ENCODE peak calls at places on chromosome 1, in five cellular contexts. U is heart right ventricle, B is endodermal cell, K is right atrium auricular region, H is breast epithelium. Y is an unnamed sample.

GRCh38 chr1:113442130-113442529 is 51.8 kb downstream of the MAGI3 start:
- DNase-seq in U (no peak), B (no peak), K (no peak), H (no peak), Y (no peak)

GRCh38 chr1:221829327-221830011 is 87.6 kb upstream of the DUSP10 start:
- DNase-seq in U (no peak), B (no peak), K (no peak), H (no peak), Y (no peak)

GRCh38 chr1:28359592-28360239 is 9.8 kb upstream of the PHACTR4 start:
- DNase-seq in U (peak; percentile 65), B (peak; percentile 85), K (peak; percentile 73), H (peak; percentile 54), Y (peak; percentile 59)

GRCh38 chr1:190754769-190755168 is 277.1 kb upstream of the BRINP3 start:
- DNase-seq in U (no peak), B (no peak), K (no peak), H (no peak), Y (no peak)

GRCh38 chr1:29272171-29272907 is 36.0 kb downstream of the PTPRU start:
- DNase-seq in U (no peak), B (peak; percentile 46), K (no peak), H (no peak), Y (no peak)

GRCh38 chr1:185759061-185759460 is 24.9 kb downstream of the HMCN1 start:
- DNase-seq in U (no peak), B (no peak), K (no peak), H (no peak), Y (no peak)

GRCh38 chr1:26164036-26164927 is 4.5 kb downstream of the C1orf232 start:
- DNase-seq in U (peak; percentile 55), B (peak; percentile 92), K (no peak), H (no peak), Y (peak; percentile 80)

GRCh38 chr1:1082239-1083180 is 8.4 kb upstream of the RNF223 start:
- DNase-seq in U (peak; percentile 16), B (peak; percentile 44), K (no peak), H (no peak), Y (no peak)

GRCh38 chr1:69090170-69090569 is 477.6 kb upstream of the LRRC7 start:
- DNase-seq in U (no peak), B (no peak), K (no peak), H (no peak), Y (no peak)

GRCh38 chr1:36115931-36116330 is 9.1 kb downstream of the COL8A2 start:
- DNase-seq in U (no peak), B (no peak), K (no peak), H (no peak), Y (no peak)

GRCh38 chr1:193308438-193308837 is 122.0 kb upstream of the B3GALT2 start:
- DNase-seq in U (no peak), B (no peak), K (no peak), H (no peak), Y (no peak)
- H3K27me3 ChIP-seq in U (no peaks in the 10 kb centered on the region), B (no peaks in the 10 kb centered on the region), K (no peaks in the 10 kb centered on the region), H (no peaks in the 10 kb centered on the region), Y (no peaks in the 10 kb centered on the region)

DNA sequence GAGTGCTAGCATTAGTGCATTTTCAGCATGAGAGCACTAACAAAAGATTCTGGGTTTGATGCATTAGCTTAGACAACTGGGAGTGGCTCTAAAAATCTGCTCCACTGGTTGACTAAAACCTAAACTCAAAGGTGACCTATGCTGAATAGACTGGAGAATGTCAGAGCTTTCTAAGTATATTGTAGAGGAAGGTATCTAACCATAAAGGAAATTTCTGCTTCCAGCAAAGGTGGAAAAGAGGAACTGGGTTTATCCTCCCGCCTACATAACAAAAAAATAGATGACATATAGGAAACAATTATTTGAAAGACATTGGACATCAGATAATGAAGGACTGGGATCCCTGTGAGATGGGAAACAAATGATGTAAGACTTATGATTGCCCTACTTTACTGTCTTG is 35.8 kb upstream of the CR2 start:
- DNase-seq in U (no peak), B (no peak), K (no peak), H (no peak), Y (no peak)
- H3K27me3 ChIP-seq in U (peaks cover 23% of the 10 kb centered on the region), B (no peaks in the 10 kb centered on the region), K (no peaks in the 10 kb centered on the region), H (no peaks in the 10 kb centered on the region), Y (no peaks in the 10 kb centered on the region)

GRCh38 chr1:2596530-2597333 is 10.2 kb downstream of the PRXL2B start:
- DNase-seq in U (peak; percentile 8), B (peak; percentile 32), K (no peak), H (no peak), Y (no peak)
- H3K27me3 ChIP-seq in U (peaks cover 11% of the 10 kb centered on the region), B (no peaks in the 10 kb centered on the region), K (no peaks in the 10 kb centered on the region), H (no peaks in the 10 kb centered on the region), Y (no peaks in the 10 kb centered on the region)

GRCh38 chr1:7555391-7556185 is 215.5 kb upstream of the VAMP3 start:
- DNase-seq in U (no peak), B (no peak), K (no peak), H (no peak), Y (no peak)
- H3K27me3 ChIP-seq in U (no peaks in the 10 kb centered on the region), B (no peaks in the 10 kb centered on the region), K (no peaks in the 10 kb centered on the region), H (no peaks in the 10 kb centered on the region), Y (no peaks in the 10 kb centered on the region)

GRCh38 chr1:196449459-196449858 is 158.8 kb downstream of the KCNT2 start:
- DNase-seq in U (no peak), B (no peak), K (no peak), H (no peak), Y (no peak)
- H3K27me3 ChIP-seq in U (no peaks in the 10 kb centered on the region), B (peaks cover 13% of the 10 kb centered on the region), K (no peaks in the 10 kb centered on the region), H (no peaks in the 10 kb centered on the region), Y (no peaks in the 10 kb centered on the region)

DNA sequence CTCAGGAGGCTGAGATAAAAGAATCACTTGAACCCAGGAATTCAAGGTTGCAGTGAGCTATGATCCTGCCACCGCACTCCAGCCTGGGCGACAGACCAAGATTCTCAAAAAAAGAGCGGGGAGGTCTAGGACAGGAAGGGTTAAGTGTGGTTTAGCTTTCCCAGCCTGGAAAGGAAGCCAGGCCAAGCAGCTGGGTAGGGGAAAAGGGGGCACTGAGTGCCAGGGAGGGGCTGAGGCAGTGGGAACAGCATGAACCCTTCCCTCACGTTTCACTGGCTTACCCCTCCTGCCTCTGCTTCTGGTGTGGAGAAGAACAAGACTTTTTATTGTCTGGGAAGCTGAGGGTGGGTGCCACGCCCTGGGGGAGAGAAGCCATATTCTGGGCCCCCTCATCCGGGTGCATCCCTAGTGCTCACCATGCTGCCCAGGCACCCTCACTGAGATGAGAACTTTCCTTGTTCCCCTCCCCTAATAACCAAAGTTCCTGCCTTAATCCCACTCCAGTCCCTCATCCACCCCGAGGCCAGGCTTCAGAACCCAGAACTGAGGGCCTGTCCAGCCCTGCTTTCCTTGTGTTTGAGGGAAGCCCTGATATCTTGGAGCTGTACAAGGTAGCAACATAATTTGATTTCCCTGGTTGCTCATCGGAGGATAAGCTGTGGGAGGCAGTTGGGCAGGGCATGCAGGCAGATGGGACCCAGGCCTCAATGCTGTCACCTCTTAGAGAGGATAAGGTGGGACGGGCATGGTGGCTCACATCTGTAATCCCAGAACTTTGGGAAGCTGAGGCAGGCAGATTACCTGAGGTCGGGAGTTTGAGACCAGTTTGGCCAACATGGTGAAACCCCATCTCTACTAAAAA is 2.0 kb upstream of the LMNA start:
- DNase-seq in U (no peak), B (no peak), K (no peak), H (no peak), Y (no peak)
- H3K27me3 ChIP-seq in U (no peaks in the 10 kb centered on the region), B (no peaks in the 10 kb centered on the region), K (no peaks in the 10 kb centered on the region), H (no peaks in the 10 kb centered on the region), Y (no peaks in the 10 kb centered on the region)

DNA sequence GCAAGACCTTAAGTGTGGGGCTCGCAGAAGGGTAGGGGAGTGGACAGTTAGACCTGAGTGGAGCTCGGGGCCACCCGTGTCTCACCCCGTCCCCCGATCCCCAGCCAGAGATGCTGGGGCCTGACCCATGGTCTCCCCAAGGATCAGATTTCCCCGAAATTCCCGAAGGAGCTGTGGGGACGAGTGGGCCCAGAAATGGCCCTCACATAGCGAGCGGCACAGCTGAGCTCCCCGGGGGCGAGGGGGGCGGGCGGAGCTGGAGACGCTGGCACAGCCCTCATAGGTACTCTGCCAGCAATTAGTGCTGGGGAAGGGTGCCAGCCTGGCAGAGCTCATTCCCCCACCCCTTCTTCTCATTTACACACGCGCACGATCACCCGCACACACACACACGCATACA is 9.2 kb downstream of the CASZ1 start:
- DNase-seq in U (no peak), B (no peak), K (no peak), H (no peak), Y (no peak)
- H3K27me3 ChIP-seq in U (peaks cover 13% of the 10 kb centered on the region), B (peaks cover 33% of the 10 kb centered on the region), K (no peaks in the 10 kb centered on the region), H (no peaks in the 10 kb centered on the region), Y (no peaks in the 10 kb centered on the region)

GRCh38 chr1:18536943-18537342 is 56.2 kb downstream of the KLHDC7A start:
- DNase-seq in U (no peak), B (peak; percentile 30), K (no peak), H (no peak), Y (no peak)

GRCh38 chr1:18541046-18541795 is 60.5 kb downstream of the KLHDC7A start:
- DNase-seq in U (no peak), B (peak; percentile 33), K (no peak), H (no peak), Y (no peak)

GRCh38 chr1:18540136-18540765 is 59.5 kb downstream of the KLHDC7A start:
- DNase-seq in U (no peak), B (peak; percentile 22), K (peak; percentile 13), H (no peak), Y (no peak)

GRCh38 chr1:18537386-18538306 is 56.9 kb downstream of the KLHDC7A start:
- DNase-seq in U (no peak), B (peak; percentile 38), K (peak; percentile 46), H (no peak), Y (no peak)

GRCh38 chr1:18539171-18539570 is 58.4 kb downstream of the KLHDC7A start:
- DNase-seq in U (no peak), B (peak; percentile 20), K (peak; percentile 21), H (no peak), Y (no peak)
- H3K27me3 ChIP-seq in U (peaks cover 73% of the 10 kb centered on the region), B (peaks cover 33% of the 10 kb centered on the region), K (peaks cover 7% of the 10 kb centered on the region), H (no peaks in the 10 kb centered on the region), Y (no peaks in the 10 kb centered on the region)